ENCODE peak calls at places on chromosomes 16 and 17, in six cellular contexts. Z is right cardiac atrium, B is substantia nigra, Q is mammary epithelial cell, L is Panc1, O is uterus. K is an unnamed sample.

GRCh38 chr16:75433732-75434413 is 570 bp upstream of the CFDP1 start:
- DNase-seq in Z (peak), B (peak), Q (peak), L (peak), O (peak), K (peak)

GRCh38 chr17:2542456-2542855 is 30.8 kb upstream of the METTL16 start:
- DNase-seq in Z (no peak), B (peak), Q (no peak), L (no peak), O (no peak), K (peak)

GRCh38 chr17:44930667-44931066 is 15.4 kb upstream of the GFAP start:
- DNase-seq in Z (no peak), B (no peak), Q (no peak), L (no peak), O (no peak), K (no peak)

GRCh38 chr17:8799001-8799850 is at the start of gene MFSD6L:
- DNase-seq in Z (no peak), B (no peak), Q (peak), L (no peak), O (no peak), K (no peak)

GRCh38 chr17:36505171-36505570 is 18.7 kb downstream of the ZNHIT3 start:
- DNase-seq in Z (no peak), B (no peak), Q (no peak), L (no peak), O (no peak), K (no peak)

GRCh38 chr17:78356163-78356713 is 3.6 kb downstream of the SOCS3 start:
- DNase-seq in Z (peak), B (no peak), Q (peak), L (no peak), O (no peak), K (peak)

GRCh38 chr16:13236308-13236707 is 334.9 kb downstream of the SHISA9 start:
- DNase-seq in Z (no peak), B (no peak), Q (no peak), L (no peak), O (no peak), K (no peak)

GRCh38 chr17:61360318-61360717 is 39.3 kb upstream of the TBX2 start:
- DNase-seq in Z (no peak), B (no peak), Q (no peak), L (no peak), O (no peak), K (no peak)

GRCh38 chr17:58289869-58290268 is 9.1 kb upstream of the MPO start:
- DNase-seq in Z (no peak), B (no peak), Q (no peak), L (no peak), O (no peak), K (no peak)

GRCh38 chr16:53055603-53056527 is 1.1 kb downstream of the CHD9 start:
- DNase-seq in Z (peak), B (peak), Q (peak), L (no peak), O (peak), K (peak)

GRCh38 chr16:1763521-1764511 is 7.5 kb downstream of the NME3 start:
- DNase-seq in Z (peak), B (no peak), Q (no peak), L (no peak), O (no peak), K (no peak)

GRCh38 chr17:7056386-7056785 is 12.5 kb upstream of the SLC16A11 start:
- DNase-seq in Z (no peak), B (no peak), Q (peak), L (no peak), O (no peak), K (no peak)

GRCh38 chr16:24041834-24042631 is 206.2 kb downstream of the PRKCB start:
- DNase-seq in Z (peak), B (peak), Q (peak), L (peak), O (no peak), K (peak)

GRCh38 chr17:58265902-58266875 is 14.5 kb downstream of the MPO start:
- DNase-seq in Z (no peak), B (no peak), Q (no peak), L (no peak), O (no peak), K (no peak)

GRCh38 chr17:8997994-8998628 is 23.2 kb upstream of the NTN1 start:
- DNase-seq in Z (peak), B (peak), Q (peak), L (peak), O (no peak), K (no peak)

GRCh38 chr16:19524866-19525723 is 1.4 kb downstream of the CCP110 start:
- DNase-seq in Z (no peak), B (no peak), Q (peak), L (no peak), O (no peak), K (no peak)

GRCh38 chr17:16286947-16287562 is 66.2 kb downstream of the CENPV start:
- DNase-seq in Z (peak), B (no peak), Q (no peak), L (peak), O (peak), K (no peak)

GRCh38 chr16:69328854-69329316 is 1.5 kb downstream of the PDF start:
- DNase-seq in Z (no peak), B (no peak), Q (peak), L (no peak), O (peak), K (no peak)

GRCh38 chr16:50038756-50039529 is 13.9 kb downstream of the CNEP1R1 start:
- DNase-seq in Z (peak), B (no peak), Q (no peak), L (no peak), O (no peak), K (no peak)

GRCh38 chr16:50315346-50315997 is 49.1 kb downstream of the ADCY7 start:
- DNase-seq in Z (peak), B (no peak), Q (no peak), L (no peak), O (peak), K (no peak)

GRCh38 chr17:15422392-15422957 is 44.9 kb downstream of the CDRT4 start:
- DNase-seq in Z (no peak), B (no peak), Q (no peak), L (no peak), O (no peak), K (no peak)

GRCh38 chr17:45143767-45144198 is 4.5 kb upstream of the HEXIM1 start:
- DNase-seq in Z (peak), B (peak), Q (no peak), L (no peak), O (peak), K (no peak)

GRCh38 chr17:59802160-59802559 is 90.6 kb downstream of the TUBD1 start:
- DNase-seq in Z (no peak), B (no peak), Q (no peak), L (no peak), O (no peak), K (no peak)

GRCh38 chr16:879461-879861 is 78.9 kb upstream of the GNG13 start:
- DNase-seq in Z (peak), B (no peak), Q (no peak), L (no peak), O (no peak), K (no peak)

GRCh38 chr17:81701288-81702071 is 1.7 kb upstream of the MRPL12 start:
- DNase-seq in Z (peak), B (no peak), Q (no peak), L (no peak), O (no peak), K (no peak)

DNA sequence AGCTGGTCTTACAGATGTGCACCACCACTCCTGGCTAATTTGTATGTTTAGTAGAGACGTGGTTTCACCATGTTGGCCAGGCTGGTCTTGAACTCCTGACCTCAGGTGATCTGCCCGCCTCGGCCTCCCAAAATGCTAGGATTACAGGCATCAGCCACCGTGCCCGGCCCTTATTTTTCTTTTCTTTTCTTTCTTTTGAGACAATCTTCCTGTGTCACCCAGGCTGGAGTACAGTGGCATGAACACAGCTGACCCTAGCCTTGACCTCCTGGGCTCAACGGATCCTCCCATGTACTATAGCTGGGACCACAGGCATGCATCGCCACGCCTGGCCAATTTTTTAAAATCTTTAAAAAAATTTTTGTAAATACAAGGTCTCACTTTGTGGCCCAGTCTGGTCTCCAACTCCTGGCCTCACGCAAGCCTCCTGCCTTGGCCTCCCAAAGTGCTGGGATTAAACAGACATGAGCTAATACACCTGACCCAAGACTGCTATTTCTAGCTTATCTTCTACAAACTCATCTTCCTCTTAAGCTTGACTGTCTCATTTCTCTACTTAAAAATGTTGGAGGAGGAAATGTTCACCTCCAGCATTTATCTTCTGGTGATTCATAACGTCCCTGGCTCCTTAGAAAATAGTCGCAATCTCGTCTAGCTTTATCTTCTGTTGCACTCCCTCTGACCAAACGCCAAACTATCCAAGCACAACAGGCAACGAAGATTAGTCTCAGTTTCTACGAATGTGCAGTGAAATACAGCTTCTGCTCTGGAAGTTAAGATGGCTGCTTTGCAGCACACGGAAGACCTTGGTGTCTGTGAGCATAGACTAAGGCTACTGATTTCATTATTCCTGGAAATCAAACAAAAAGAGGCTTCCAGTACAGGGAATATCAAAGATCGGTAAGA is 8.2 kb upstream of the TMEM94 start:
- DNase-seq in Z (no peak), B (no peak), Q (no peak), L (no peak), O (no peak), K (no peak)
- H3K27ac ChIP-seq in Z (no peak), B (no peak), Q (no peak), L (no peak), O (no peak), K (no peak)

GRCh38 chr17:50163846-50164696 is 1.7 kb upstream of the SGCA start:
- DNase-seq in Z (peak), B (no peak), Q (no peak), L (no peak), O (no peak), K (no peak)

GRCh38 chr17:50161911-50162288 is 3.9 kb upstream of the SGCA start:
- DNase-seq in Z (peak), B (no peak), Q (no peak), L (no peak), O (no peak), K (no peak)

GRCh38 chr17:50157891-50158290 is 7.4 kb upstream of the PPP1R9B start:
- DNase-seq in Z (peak), B (no peak), Q (no peak), L (no peak), O (no peak), K (no peak)

GRCh38 chr17:50162466-50163254 is 3.1 kb upstream of the SGCA start:
- DNase-seq in Z (peak), B (no peak), Q (no peak), L (no peak), O (no peak), K (no peak)

GRCh38 chr17:50161023-50161910 is 4.5 kb upstream of the SGCA start:
- DNase-seq in Z (peak), B (peak), Q (peak), L (peak), O (peak), K (peak)
- H3K27ac ChIP-seq in Z (peak), B (peak), Q (no peak), L (peak), O (peak), K (peak)

GRCh38 chr17:79433396-79433795 is 177.5 kb downstream of the RBFOX3 start:
- DNase-seq in Z (no peak), B (no peak), Q (no peak), L (no peak), O (no peak), K (no peak)
- H3K27ac ChIP-seq in Z (no peak), B (no peak), Q (no peak), L (no peak), O (no peak), K (no peak)

GRCh38 chr16:57028086-57028485 is 38.7 kb downstream of the NLRC5 start:
- DNase-seq in Z (no peak), B (no peak), Q (peak), L (no peak), O (no peak), K (no peak)
- H3K27ac ChIP-seq in Z (no peak), B (no peak), Q (no peak), L (no peak), O (no peak), K (no peak)

GRCh38 chr17:76481091-76481655 is 13.8 kb downstream of the AANAT start:
- DNase-seq in Z (peak), B (peak), Q (no peak), L (no peak), O (no peak), K (no peak)
- H3K27ac ChIP-seq in Z (no peak), B (peak), Q (no peak), L (no peak), O (no peak), K (peak)

GRCh38 chr17:49494937-49495841 is at the start of gene NGFR:
- DNase-seq in Z (peak), B (peak), Q (peak), L (no peak), O (peak), K (peak)
- H3K27ac ChIP-seq in Z (no peak), B (peak), Q (no peak), L (no peak), O (no peak), K (no peak)

GRCh38 chr17:39809221-39809620 is 54.9 kb downstream of the IKZF3 start:
- DNase-seq in Z (no peak), B (no peak), Q (no peak), L (no peak), O (no peak), K (no peak)
- H3K27ac ChIP-seq in Z (no peak), B (no peak), Q (no peak), L (no peak), O (no peak), K (no peak)

GRCh38 chr17:71740866-71741265 is 380.0 kb upstream of the SOX9 start:
- DNase-seq in Z (no peak), B (no peak), Q (no peak), L (no peak), O (no peak), K (no peak)

GRCh38 chr17:71741836-71742235 is 379.0 kb upstream of the SOX9 start:
- DNase-seq in Z (no peak), B (no peak), Q (peak), L (no peak), O (no peak), K (no peak)

DNA sequence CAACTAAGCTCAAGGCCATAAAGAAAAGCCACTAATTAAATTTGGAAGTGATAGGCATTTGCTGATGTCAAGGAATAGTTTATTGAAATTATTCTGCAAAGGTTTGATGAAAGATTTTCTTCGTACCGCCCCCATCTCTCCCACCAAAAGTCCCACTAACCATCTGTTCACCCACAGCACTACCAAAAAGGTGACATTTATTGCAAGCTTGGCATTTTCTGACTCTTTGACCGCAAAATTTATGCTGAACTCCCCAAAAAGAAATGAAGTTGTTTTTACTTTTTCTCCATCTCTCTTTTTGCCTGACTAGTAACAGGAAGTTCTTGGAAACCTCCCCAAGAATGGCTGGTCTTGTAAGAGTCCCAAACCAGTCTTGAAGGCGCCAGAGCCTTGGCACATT is 384.9 kb upstream of the SOX9 start:
- DNase-seq in Z (no peak), B (no peak), Q (no peak), L (no peak), O (no peak), K (no peak)
- H3K27ac ChIP-seq in Z (no peak), B (no peak), Q (no peak), L (no peak), O (no peak), K (no peak)

K was measured in caudate nucleus.